ENCODE peak calls at places on chromosomes 6 and 20, in eight cellular contexts. E, Y, N, D, W, M, T and I are unnamed samples.

GRCh38 chr6:143941852-143942627 is 66.0 kb downstream of the PLAGL1 start:
- DNase-seq in Y (peak; percentile 51), W (peak; percentile 72), N (peak; percentile 4), E (peak; percentile 75), T (peak; percentile 11), M (peak; percentile 52), D (peak; percentile 77), I (no peak)

GRCh38 chr6:53436904-53437303 is 88.2 kb upstream of the ELOVL5 start:
- DNase-seq in N (no peak), D (peak; percentile 79), W (no peak), E (no peak), M (peak; percentile 29), Y (no peak), T (no peak), I (no peak)

GRCh38 chr6:31308050-31308844 is 36.4 kb upstream of the HLA-C start:
- DNase-seq in Y (no peak), N (no peak), D (no peak), M (no peak), W (no peak), T (peak; percentile 24), E (peak; percentile 10), I (no peak)

GRCh38 chr6:44219815-44220784 is 3.3 kb upstream of the SLC29A1 start:
- DNase-seq in E (no peak), M (no peak), Y (no peak), W (no peak), T (no peak), N (no peak), D (no peak), I (no peak)

GRCh38 chr6:81909981-81910910 is 157.8 kb upstream of the TENT5A start:
- DNase-seq in Y (no peak), E (no peak), T (no peak), M (peak; percentile 52), W (no peak), D (peak; percentile 48), N (no peak), I (no peak)

GRCh38 chr20:9628589-9628988 is 114.2 kb downstream of the LAMP5 start:
- DNase-seq in T (no peak), N (no peak), W (no peak), M (no peak), D (no peak), Y (no peak), E (no peak), I (no peak)

GRCh38 chr6:89888871-89889270 is 5.4 kb upstream of the GJA10 start:
- DNase-seq in D (no peak), Y (no peak), M (no peak), N (no peak), T (no peak), E (no peak), W (no peak), I (no peak)

GRCh38 chr6:16764188-16764950 is 3.1 kb upstream of the ATXN1 start:
- DNase-seq in W (no peak), M (peak; percentile 78), D (peak; percentile 83), E (peak; percentile 59), N (no peak), T (peak; percentile 17), Y (no peak), I (no peak)

GRCh38 chr6:32761084-32761483 is 2.2 kb downstream of the HLA-DQB2 start:
- DNase-seq in M (no peak), D (no peak), W (no peak), Y (no peak), E (no peak), N (no peak), T (no peak), I (no peak)

GRCh38 chr20:7760261-7761048 is 179.8 kb downstream of the HAO1 start:
- DNase-seq in W (no peak), T (no peak), N (no peak), D (no peak), E (no peak), Y (no peak), M (no peak), I (no peak)

GRCh38 chr6:138107752-138108592 is 753 bp upstream of the PERP start:
- DNase-seq in Y (peak; percentile 57), E (peak; percentile 24), T (peak; percentile 55), N (no peak), M (no peak), W (no peak), D (no peak), I (no peak)

GRCh38 chr20:51503376-51503775 is 39.1 kb downstream of the NFATC2 start:
- DNase-seq in W (peak; percentile 51), Y (no peak), T (no peak), D (no peak), M (no peak), N (no peak), E (no peak), I (no peak)

GRCh38 chr6:106927531-106928398 is 46.8 kb downstream of the CD24 start:
- DNase-seq in Y (no peak), M (peak; percentile 51), N (no peak), D (peak; percentile 52), W (no peak), E (peak; percentile 14), T (peak; percentile 42), I (no peak)

GRCh38 chr6:166259296-166259977 is 48.8 kb downstream of the PRR18 start:
- DNase-seq in N (no peak), T (no peak), E (no peak), M (no peak), D (no peak), W (no peak), Y (no peak), I (no peak)

GRCh38 chr6:117270121-117270959 is 5.0 kb downstream of the VGLL2 start:
- DNase-seq in Y (no peak), N (no peak), W (no peak), T (peak; percentile 27), D (no peak), M (no peak), E (no peak), I (no peak)

GRCh38 chr6:97594834-97595233 is 311.8 kb upstream of the MMS22L start:
- DNase-seq in W (no peak), E (no peak), N (no peak), D (peak; percentile 76), T (no peak), M (peak; percentile 62), Y (no peak), I (no peak)

GRCh38 chr6:7543761-7544424 is 2.4 kb downstream of the DSP start:
- DNase-seq in M (peak; percentile 2), N (no peak), T (peak; percentile 55), E (no peak), W (no peak), Y (no peak), D (peak; percentile 8), I (no peak)

GRCh38 chr20:45816951-45817651 is 4.7 kb downstream of the UBE2C start:
- DNase-seq in T (no peak), E (no peak), W (no peak), N (no peak), M (no peak), Y (no peak), D (no peak), I (no peak)

DNA sequence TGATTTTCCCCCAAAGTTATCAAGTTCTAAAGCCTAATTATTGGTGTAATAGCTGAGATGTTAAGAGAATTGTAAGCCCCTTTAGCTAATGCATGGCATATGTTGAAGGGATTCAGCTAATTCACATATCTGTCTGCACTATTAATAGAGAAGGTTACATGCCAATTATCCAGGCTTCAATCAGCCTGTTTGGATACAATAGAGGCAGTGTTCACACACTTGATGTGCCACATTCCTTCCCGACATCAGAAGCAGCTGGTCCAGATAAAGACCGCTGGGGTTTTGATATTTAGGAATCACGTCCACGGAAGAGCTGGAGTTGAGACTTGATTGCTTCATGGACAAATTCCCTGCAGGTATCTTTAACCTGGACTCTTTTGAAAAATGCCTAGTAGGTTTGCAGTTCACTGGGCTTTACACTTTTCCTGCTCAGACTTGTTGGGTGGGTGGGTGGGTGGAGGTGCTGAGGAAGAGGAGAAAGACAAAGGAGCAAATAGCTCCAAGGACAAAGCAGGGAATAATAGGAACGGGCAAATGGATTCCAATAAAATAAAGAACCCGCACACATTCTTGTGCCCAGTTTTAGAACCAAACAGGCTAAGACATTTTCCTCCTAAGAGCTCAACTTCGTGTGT is 142.6 kb upstream of the ZNF217 start:
- DNase-seq in Y (no peak), T (peak; percentile 56), W (no peak), M (no peak), D (no peak), E (no peak), N (no peak), I (no peak)
- H3K4me3 ChIP-seq in Y (no peak overlapping the region), T (peak overlapping the region; percentile 36), W (no peak overlapping the region), M (no peak overlapping the region), D (no peak overlapping the region), E (no peak overlapping the region), N (no peak overlapping the region), I (no peak overlapping the region)

GRCh38 chr6:8906699-8907098 is 471.4 kb upstream of the SLC35B3 start:
- DNase-seq in E (no peak), D (no peak), Y (no peak), W (no peak), T (no peak), M (no peak), N (no peak), I (no peak)

GRCh38 chr6:8908638-8909037 is 473.3 kb upstream of the SLC35B3 start:
- DNase-seq in D (no peak), N (no peak), E (no peak), W (no peak), T (no peak), Y (no peak), M (no peak), I (no peak)

GRCh38 chr6:8905647-8906231 is 470.4 kb upstream of the SLC35B3 start:
- DNase-seq in Y (no peak), D (no peak), W (no peak), E (no peak), T (no peak), N (no peak), M (no peak), I (peak; percentile 3)

GRCh38 chr6:8904754-8905153 is 469.4 kb upstream of the SLC35B3 start:
- DNase-seq in M (no peak), T (no peak), N (no peak), D (no peak), Y (no peak), E (peak; percentile 2), W (no peak), I (no peak)
- TF ChIP-seq CTCF in M (peak; percentile 7), T (no peak), N (no peak), D (peak; percentile 11), Y (peak; percentile 14), E (no peak), W (no peak), I (peak; percentile 58)

DNA sequence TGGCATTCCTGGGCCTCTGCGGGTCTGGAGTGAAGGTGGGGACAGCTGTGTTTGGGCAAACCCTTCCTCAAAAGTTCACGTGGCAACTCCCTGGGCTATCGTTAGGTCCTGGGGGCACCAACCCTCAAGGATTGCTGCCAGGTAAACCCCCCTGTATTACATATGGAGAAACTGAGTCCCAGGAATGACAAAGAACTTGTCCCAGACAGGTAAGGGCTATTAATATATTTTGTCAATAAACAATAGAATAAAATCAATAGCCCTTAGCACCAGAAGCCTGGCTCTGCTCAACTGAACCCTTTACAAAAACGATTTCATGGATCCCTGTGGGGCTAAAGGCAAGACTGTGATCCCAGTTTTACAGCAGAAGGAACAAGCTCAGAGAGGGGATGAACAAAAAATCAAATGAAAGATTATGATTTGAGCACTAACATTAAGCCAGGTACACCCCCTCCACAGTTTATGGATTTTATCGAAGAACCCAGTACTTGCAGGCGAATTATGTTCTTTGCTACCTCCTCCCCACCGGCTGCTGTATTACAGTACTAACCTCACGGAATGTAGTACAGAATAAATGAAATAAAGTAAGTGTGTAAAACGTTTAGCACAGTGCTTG is 2.7 kb downstream of the ID1 start:
- DNase-seq in E (no peak), Y (peak; percentile 43), D (peak; percentile 58), N (no peak), W (no peak), T (peak; percentile 12), M (peak; percentile 68), I (no peak)
- H3K4me3 ChIP-seq in E (peak overlapping the region; percentile 93), Y (peak overlapping the region; percentile 96), D (peak overlapping the region; percentile 95), N (peak overlapping the region; percentile 84), W (peak overlapping the region; percentile 68), T (no peak overlapping the region), M (peak overlapping the region; percentile 98), I (peak overlapping the region; percentile 95)

GRCh38 chr20:40471261-40471629 is 217.8 kb downstream of the MAFB start:
- DNase-seq in E (peak; percentile 18), T (no peak), Y (no peak), M (no peak), W (no peak), D (peak; percentile 5), N (no peak), I (no peak)
- TF ChIP-seq CTCF in E (no peak), T (peak; percentile 13), Y (peak; percentile 6), M (peak; percentile 17), W (no peak), D (peak; percentile 13), N (no peak), I (no peak)